ENCODE peak calls at places on chromosomes 4 and X, in seven cellular contexts. U is mammary epithelial cell, Z is neural progenitor cell, G is fibroblast of lung, X is GM23248, M is PC-3, Q is mesenchymal stem cell. I is an unnamed sample.

GRCh38 chr4:12499693-12500092 is 984.4 kb downstream of the RAB28 start:
- DNase-seq in U (no peak), Z (no peak), G (no peak), X (no peak), M (no peak), Q (no peak), I (no peak)

GRCh38 chr4:113579360-113579759 is 182.2 kb downstream of the CAMK2D start:
- DNase-seq in U (no peak), Z (no peak), G (no peak), X (no peak), M (no peak), Q (no peak), I (no peak)

GRCh38 chr4:134028411-134028810 is 173.2 kb downstream of the PABPC4L start:
- DNase-seq in U (no peak), Z (no peak), G (no peak), X (no peak), M (no peak), Q (no peak), I (no peak)

GRCh38 chr4:3290889-3291321 is 1.9 kb upstream of the RGS12 start:
- DNase-seq in U (no peak), Z (no peak), G (no peak), X (no peak), M (no peak), Q (no peak), I (no peak)

GRCh38 chr4:27066591-27066990 is 205.9 kb downstream of the STIM2 start:
- DNase-seq in U (no peak), Z (no peak), G (no peak), X (no peak), M (no peak), Q (no peak), I (no peak)

GRCh38 chrX:154730271-154730883 is 20.5 kb downstream of the GAB3 start:
- DNase-seq in U (no peak), Z (no peak), G (peak; percentile 88), X (peak; percentile 72), M (peak; percentile 47), Q (peak; percentile 65), I (peak; percentile 77)

GRCh38 chr4:151485541-151486131 is 76.7 kb downstream of the FHIP1A start:
- DNase-seq in U (no peak), Z (no peak), G (no peak), X (peak; percentile 6), M (no peak), Q (no peak), I (no peak)

GRCh38 chrX:84453351-84454246 is 48.7 kb downstream of the HDX start:
- DNase-seq in U (peak; percentile 16), Z (no peak), G (no peak), X (no peak), M (peak; percentile 38), Q (no peak), I (no peak)

GRCh38 chrX:123157586-123157985 is 26.5 kb upstream of the GRIA3 start:
- DNase-seq in U (peak; percentile 7), Z (no peak), G (no peak), X (peak; percentile 5), M (no peak), Q (no peak), I (no peak)

GRCh38 chr4:47061435-47061834 is 30.1 kb downstream of the GABRB1 start:
- DNase-seq in U (no peak), Z (no peak), G (peak; percentile 72), X (no peak), M (no peak), Q (peak; percentile 74), I (peak; percentile 81)

GRCh38 chr4:151091047-151091446 is 8.4 kb upstream of the RPS3A start:
- DNase-seq in U (no peak), Z (no peak), G (no peak), X (no peak), M (no peak), Q (no peak), I (no peak)

GRCh38 chrX:132775230-132775823 is 183.1 kb downstream of the HS6ST2 start:
- DNase-seq in U (no peak), Z (no peak), G (no peak), X (no peak), M (no peak), Q (no peak), I (no peak)

GRCh38 chrX:10579018-10579752 is 41.2 kb downstream of the MID1 start:
- DNase-seq in U (peak; percentile 69), Z (no peak), G (peak; percentile 73), X (peak; percentile 74), M (peak; percentile 78), Q (peak; percentile 65), I (peak; percentile 78)
- H3K9ac ChIP-seq in U (peak overlapping the region; percentile 82), Z (no peak overlapping the region), G (no peak overlapping the region), X (peak overlapping the region; percentile 80), M (peak overlapping the region; percentile 82), Q (peak overlapping the region; percentile 79), I (peak overlapping the region; percentile 70)

GRCh38 chrX:22634081-22634480 is 361.4 kb downstream of the CBLL2 start:
- DNase-seq in U (peak; percentile 39), Z (no peak), G (peak; percentile 11), X (peak; percentile 91), M (no peak), Q (peak; percentile 12), I (peak; percentile 79)

GRCh38 chrX:22629105-22629725 is 356.5 kb downstream of the CBLL2 start:
- DNase-seq in U (peak; percentile 65), Z (no peak), G (peak; percentile 80), X (peak; percentile 69), M (peak; percentile 64), Q (peak; percentile 46), I (peak; percentile 74)

GRCh38 chrX:22634751-22635150 is 362.0 kb downstream of the CBLL2 start:
- DNase-seq in U (no peak), Z (no peak), G (no peak), X (peak; percentile 49), M (no peak), Q (no peak), I (peak; percentile 24)
- H3K9ac ChIP-seq in U (no peak overlapping the region), Z (no peak overlapping the region), G (no peak overlapping the region), X (peak overlapping the region; percentile 83), M (no peak overlapping the region), Q (peak overlapping the region; percentile 83), I (no peak overlapping the region)

GRCh38 chrX:2708016-2708415 is 16.9 kb downstream of the CD99 start:
- DNase-seq in U (peak; percentile 43), Z (no peak), G (no peak), X (peak; percentile 39), M (peak; percentile 13), Q (peak; percentile 46), I (no peak)
- H3K9ac ChIP-seq in U (peak overlapping the region; percentile 56), Z (no peak overlapping the region), G (no peak overlapping the region), X (peak overlapping the region; percentile 79), M (peak overlapping the region; percentile 67), Q (peak overlapping the region; percentile 87), I (no peak overlapping the region)

GRCh38 chr4:6765703-6766102 is 16.8 kb upstream of the KIAA0232 start:
- DNase-seq in U (no peak), Z (no peak), G (no peak), X (no peak), M (no peak), Q (no peak), I (no peak)

GRCh38 chr4:6767725-6768538 is 14.6 kb upstream of the KIAA0232 start:
- DNase-seq in U (no peak), Z (no peak), G (no peak), X (peak; percentile 18), M (no peak), Q (no peak), I (no peak)

GRCh38 chr4:6769138-6769983 is 13.2 kb upstream of the KIAA0232 start:
- DNase-seq in U (no peak), Z (no peak), G (no peak), X (no peak), M (no peak), Q (no peak), I (no peak)

GRCh38 chr4:6768539-6768905 is 14.0 kb upstream of the KIAA0232 start:
- DNase-seq in U (no peak), Z (no peak), G (peak; percentile 24), X (peak; percentile 87), M (peak; percentile 57), Q (peak; percentile 43), I (peak; percentile 37)

DNA sequence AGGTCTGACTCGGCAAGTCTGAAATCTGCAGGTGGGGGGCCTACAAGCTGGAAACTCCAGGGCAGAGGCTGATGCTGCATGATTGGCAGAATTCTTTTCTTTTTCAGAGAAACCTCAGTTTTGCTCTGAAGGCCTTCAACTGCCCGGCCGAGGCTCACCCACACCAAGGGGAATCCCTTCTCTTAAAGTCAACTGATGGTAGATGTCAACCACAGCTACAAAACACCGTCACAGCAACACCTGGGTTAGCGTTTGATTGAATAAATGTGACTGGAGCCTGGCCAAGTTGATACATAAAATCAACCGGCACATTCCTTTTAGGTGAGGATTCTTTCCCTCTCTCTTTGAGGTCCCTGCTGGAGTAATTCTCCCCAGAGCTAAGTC is 15.2 kb upstream of the KIAA0232 start:
- DNase-seq in U (peak; percentile 70), Z (no peak), G (no peak), X (no peak), M (peak; percentile 68), Q (no peak), I (peak; percentile 43)
- H3K9ac ChIP-seq in U (no peak overlapping the region), Z (no peak overlapping the region), G (no peak overlapping the region), X (no peak overlapping the region), M (no peak overlapping the region), Q (no peak overlapping the region), I (no peak overlapping the region)

GRCh38 chr4:73620115-73620792 is at the start of gene RASSF6:
- DNase-seq in U (peak; percentile 91), Z (peak; percentile 73), G (no peak), X (no peak), M (peak; percentile 79), Q (no peak), I (no peak)
- H3K9ac ChIP-seq in U (peak within 1 kb of the TSS; percentile 85), Z (no peak within 1 kb of the TSS), G (no peak within 1 kb of the TSS), X (no peak within 1 kb of the TSS), M (peak within 1 kb of the TSS; percentile 41), Q (no peak within 1 kb of the TSS), I (no peak within 1 kb of the TSS)

I was measured in IMR-90.